ENCODE peak calls at places on chromosomes 6 and 20, in eight cellular contexts. S, U, P, Q, N, E, G and D are unnamed samples.

GRCh38 chr6:46684771-46685170 is 2.9 kb upstream of the TDRD6 start:
- DNase-seq in N (no peak), G (no peak), E (no peak), P (no peak), S (peak), Q (no peak), U (no peak), D (peak)

GRCh38 chr6:39753745-39754084 is 28.5 kb upstream of the KIF6 start:
- DNase-seq in G (no peak), U (no peak), Q (no peak), E (no peak), S (no peak), P (no peak), N (no peak), D (no peak)

GRCh38 chr20:63688234-63689045 is 8.0 kb upstream of the TNFRSF6B start:
- DNase-seq in N (no peak), S (no peak), E (no peak), Q (no peak), G (no peak), P (no peak), U (no peak), D (no peak)

GRCh38 chr6:167337231-167337630 is 12.3 kb downstream of the TTLL2 start:
- DNase-seq in E (no peak), P (no peak), Q (no peak), N (no peak), U (no peak), S (no peak), G (no peak), D (no peak)

GRCh38 chr20:63915471-63915870 is 20.5 kb downstream of the DNAJC5 start:
- DNase-seq in U (no peak), E (no peak), G (no peak), P (no peak), Q (no peak), N (no peak), S (no peak), D (no peak)

GRCh38 chr6:15265787-15266186 is 19.9 kb downstream of the JARID2 start:
- DNase-seq in E (no peak), N (no peak), U (no peak), P (no peak), Q (no peak), S (no peak), G (no peak), D (no peak)

GRCh38 chr6:5525209-5525608 is 263.9 kb downstream of the FARS2 start:
- DNase-seq in G (peak), P (no peak), Q (no peak), N (no peak), S (peak), U (no peak), E (no peak), D (peak)

GRCh38 chr20:48733296-48733790 is 94.5 kb downstream of the PREX1 start:
- DNase-seq in E (no peak), P (no peak), S (no peak), N (no peak), U (no peak), Q (no peak), G (no peak), D (no peak)

GRCh38 chr20:63702036-63702665 is 5.6 kb downstream of the ARFRP1 start:
- DNase-seq in G (no peak), N (no peak), S (no peak), P (no peak), E (no peak), U (peak), Q (peak), D (no peak)

GRCh38 chr6:144500886-144501285 is 215.8 kb downstream of the UTRN start:
- DNase-seq in S (no peak), N (no peak), Q (no peak), G (no peak), P (no peak), E (no peak), U (no peak), D (no peak)

GRCh38 chr6:111715321-111715720 is 109.6 kb upstream of the TRAF3IP2 start:
- DNase-seq in Q (no peak), N (no peak), E (no peak), S (no peak), G (no peak), U (no peak), P (no peak), D (no peak)

GRCh38 chr6:3367630-3368029 is 89.2 kb downstream of the SLC22A23 start:
- DNase-seq in S (no peak), Q (no peak), G (no peak), E (no peak), N (no peak), U (no peak), P (no peak), D (no peak)

GRCh38 chr6:159929819-159930218 is 39.0 kb downstream of the MAS1 start:
- DNase-seq in N (no peak), U (no peak), Q (no peak), G (no peak), P (no peak), S (peak), E (peak), D (no peak)

GRCh38 chr6:8194499-8194898 is 92.2 kb upstream of the EEF1E1 start:
- DNase-seq in S (no peak), E (no peak), G (no peak), U (no peak), Q (no peak), P (no peak), N (peak), D (no peak)

GRCh38 chr6:125020385-125020784 is 58.1 kb downstream of the RNF217 start:
- DNase-seq in G (peak), P (no peak), S (no peak), E (no peak), U (no peak), Q (no peak), N (no peak), D (no peak)

GRCh38 chr6:25756382-25757354 is 2.1 kb downstream of the SLC17A4 start:
- DNase-seq in N (no peak), E (no peak), G (no peak), Q (no peak), P (no peak), S (no peak), U (no peak), D (no peak)

GRCh38 chr6:27433714-27434113 is 39.2 kb downstream of the ZNF184 start:
- DNase-seq in G (no peak), N (no peak), E (no peak), Q (no peak), P (no peak), S (no peak), U (no peak), D (no peak)

GRCh38 chr6:138857792-138858191 is 61.9 kb downstream of the ECT2L start:
- DNase-seq in S (no peak), Q (no peak), N (no peak), U (no peak), P (no peak), G (no peak), E (no peak), D (no peak)

GRCh38 chr20:4230651-4231050 is 215.3 kb upstream of the RNF24 start:
- DNase-seq in U (no peak), Q (no peak), E (no peak), G (no peak), P (no peak), N (peak), S (peak), D (no peak)

GRCh38 chr6:20806669-20807068 is 272.4 kb downstream of the CDKAL1 start:
- DNase-seq in S (no peak), Q (no peak), P (no peak), E (no peak), U (no peak), G (no peak), N (no peak), D (no peak)

GRCh38 chr6:104597541-104598050 is 262.1 kb downstream of the HACE1 start:
- DNase-seq in U (no peak), P (no peak), Q (no peak), E (no peak), G (no peak), N (no peak), S (peak), D (peak)

GRCh38 chr6:149033454-149034241 is 283.9 kb upstream of the TAB2 start:
- DNase-seq in S (no peak), E (no peak), G (no peak), P (no peak), Q (no peak), N (no peak), U (no peak), D (no peak)

GRCh38 chr20:12207875-12208274 is 290.2 kb downstream of the BTBD3 start:
- DNase-seq in N (peak), U (peak), E (peak), P (no peak), G (no peak), S (peak), Q (peak), D (no peak)
- TF ChIP-seq CTCF in N (peak), U (peak), E (peak), P (no peak), G (peak), S (peak), Q (peak), D (peak)

GRCh38 chr6:96626749-96627353 is 63.9 kb downstream of the FHL5 start:
- DNase-seq in E (no peak), U (peak), N (peak), Q (no peak), S (peak), G (no peak), P (no peak), D (peak)
- TF ChIP-seq CTCF in E (no peak), U (peak), N (peak), Q (peak), S (peak), G (peak), P (peak), D (peak)

DNA sequence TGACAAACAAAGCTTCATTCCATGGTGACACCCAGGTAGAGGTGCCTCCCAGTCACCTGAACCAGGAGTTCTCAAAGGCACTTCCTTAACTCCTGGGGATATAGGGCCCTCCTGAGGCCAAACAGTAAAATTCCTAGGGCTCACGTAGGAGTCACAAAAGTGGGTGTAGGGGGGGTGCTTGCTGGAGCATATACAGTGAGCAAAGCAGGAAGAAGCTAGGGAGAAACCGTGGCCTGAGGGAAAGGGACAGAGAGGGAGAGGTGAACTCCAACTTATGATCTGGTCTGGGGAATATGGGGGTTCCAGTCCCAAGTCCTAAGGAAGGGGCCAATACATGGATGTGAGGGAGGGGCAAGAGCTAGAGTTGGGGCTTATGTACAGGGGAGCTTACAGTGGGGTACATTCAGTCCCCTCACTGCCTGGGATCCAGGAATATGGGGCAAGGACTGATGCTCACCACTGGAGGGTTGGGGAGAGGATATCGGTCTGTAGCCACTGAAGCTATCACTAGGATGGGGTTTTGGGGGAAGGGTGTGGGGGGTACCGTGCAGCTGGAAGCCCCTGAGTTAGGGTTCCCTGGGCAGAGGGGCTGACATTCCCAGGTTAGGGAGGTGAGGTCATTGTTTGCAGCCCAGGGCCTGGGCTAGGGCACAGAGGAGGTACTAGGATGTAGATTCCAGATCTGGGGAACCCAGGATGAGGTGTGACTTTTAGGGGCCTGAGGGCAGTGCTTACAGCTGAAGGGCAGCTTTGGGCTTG is 950 bp downstream of the PEDS1 start:
- DNase-seq in N (no peak), S (peak), P (no peak), U (no peak), G (no peak), Q (no peak), E (peak), D (no peak)
- TF ChIP-seq CTCF in N (peak), S (peak), P (no peak), U (peak), G (no peak), Q (no peak), E (no peak), D (no peak)

GRCh38 chr20:25294459-25295385 is 46.8 kb downstream of the PYGB start:
- DNase-seq in P (peak), Q (peak), U (peak), E (peak), N (peak), G (no peak), S (peak), D (no peak)
- TF ChIP-seq CTCF in P (peak), Q (peak), U (peak), E (peak), N (peak), G (peak), S (peak), D (peak)

GRCh38 chr20:17683218-17684076 is 1.4 kb upstream of the RRBP1 start:
- DNase-seq in Q (no peak), P (no peak), E (no peak), N (no peak), S (no peak), G (no peak), U (no peak), D (no peak)

GRCh38 chr20:17685168-17685567 is 3.1 kb upstream of the RRBP1 start:
- DNase-seq in N (no peak), U (no peak), Q (peak), E (peak), P (no peak), G (no peak), S (peak), D (no peak)

GRCh38 chr20:17682889-17683198 is 802 bp upstream of the RRBP1 start:
- DNase-seq in P (no peak), S (no peak), Q (no peak), U (no peak), E (no peak), N (no peak), G (no peak), D (no peak)

GRCh38 chr20:17682103-17682888 is at the start of gene RRBP1:
- DNase-seq in N (peak), S (peak), E (peak), Q (peak), P (peak), G (peak), U (peak), D (peak)

GRCh38 chr20:17684077-17684888 is 2.2 kb upstream of the RRBP1 start:
- DNase-seq in P (no peak), Q (peak), N (no peak), E (peak), S (no peak), G (no peak), U (no peak), D (no peak)
- TF ChIP-seq CTCF in P (no peak), Q (no peak), N (no peak), E (no peak), S (no peak), G (no peak), U (no peak), D (no peak)

DNA sequence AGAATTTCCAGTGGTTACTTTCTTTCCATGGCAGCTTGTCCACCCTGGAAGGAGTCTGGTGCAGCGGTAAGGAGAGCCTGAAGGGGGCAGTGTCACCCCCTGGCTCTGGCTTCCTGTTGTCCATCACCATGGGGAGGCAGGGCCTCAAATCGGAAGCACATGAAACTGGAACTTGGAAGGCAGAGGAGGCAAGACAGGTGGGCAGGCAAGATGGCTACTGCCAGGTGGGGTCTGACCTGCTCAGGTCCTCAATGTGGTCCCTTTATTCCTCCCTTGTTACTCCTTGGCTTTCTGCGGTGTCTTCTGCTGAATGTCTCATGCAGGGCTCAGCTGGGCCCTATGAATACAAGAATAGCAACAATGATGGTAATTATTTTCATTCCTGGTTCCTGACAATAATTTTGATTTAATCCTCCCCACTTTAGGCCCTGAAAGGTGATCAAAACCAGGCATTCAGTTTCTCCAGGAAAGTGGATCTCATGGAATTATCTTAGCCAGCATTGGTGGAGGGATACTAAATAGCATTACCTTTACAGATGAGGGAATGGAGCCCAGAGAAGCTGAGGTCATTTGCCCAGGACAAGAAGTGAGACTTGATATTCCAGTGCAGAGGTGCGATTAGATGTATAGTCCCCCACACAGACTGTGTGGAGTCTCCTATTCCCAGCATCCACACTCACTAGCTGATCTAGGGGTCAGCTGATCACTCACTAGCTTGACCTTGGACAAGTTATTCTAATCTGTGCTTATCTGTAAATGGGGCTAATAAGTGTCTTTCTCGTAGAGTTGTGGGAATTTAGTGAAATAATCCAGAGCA is 17.6 kb upstream of the SNAI1 start:
- DNase-seq in N (peak), G (no peak), P (no peak), S (peak), E (peak), Q (peak), U (peak), D (no peak)
- TF ChIP-seq CTCF in N (peak), G (peak), P (peak), S (peak), E (peak), Q (peak), U (peak), D (peak)

DNA sequence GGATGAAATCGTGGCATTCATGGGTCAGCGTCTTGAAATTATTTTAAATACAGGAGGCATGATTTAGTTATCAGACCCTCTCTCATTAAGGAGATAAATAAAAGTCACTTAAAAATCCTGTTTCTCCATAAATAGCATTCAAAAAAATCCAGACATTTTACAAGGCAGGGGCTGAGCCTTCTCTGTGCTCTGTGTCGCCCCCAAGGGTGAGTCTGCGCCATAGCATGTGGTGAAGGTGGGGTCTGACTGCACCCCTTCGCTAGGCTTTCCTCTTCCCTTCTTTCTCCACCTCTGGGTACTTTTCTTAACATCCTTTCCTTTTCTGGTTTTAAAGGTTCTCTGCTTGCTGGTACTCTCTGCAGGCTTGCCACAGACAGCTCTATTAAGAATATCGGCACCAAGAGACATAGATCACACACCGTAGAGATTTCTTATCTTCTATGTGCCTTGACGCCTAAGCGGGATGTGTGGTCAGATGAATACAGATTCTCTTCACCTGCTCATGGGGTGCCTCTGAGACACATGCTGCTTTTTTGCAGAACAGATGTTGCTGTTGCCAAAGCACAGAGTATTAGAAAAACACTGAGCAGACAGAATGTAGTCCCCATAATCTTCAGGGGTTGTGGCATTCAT is 20.1 kb upstream of the FAM209A start:
- DNase-seq in Q (no peak), G (no peak), U (peak), P (no peak), S (no peak), E (no peak), N (peak), D (no peak)
- TF ChIP-seq CTCF in Q (peak), G (peak), U (peak), P (peak), S (peak), E (no peak), N (peak), D (peak)

DNA sequence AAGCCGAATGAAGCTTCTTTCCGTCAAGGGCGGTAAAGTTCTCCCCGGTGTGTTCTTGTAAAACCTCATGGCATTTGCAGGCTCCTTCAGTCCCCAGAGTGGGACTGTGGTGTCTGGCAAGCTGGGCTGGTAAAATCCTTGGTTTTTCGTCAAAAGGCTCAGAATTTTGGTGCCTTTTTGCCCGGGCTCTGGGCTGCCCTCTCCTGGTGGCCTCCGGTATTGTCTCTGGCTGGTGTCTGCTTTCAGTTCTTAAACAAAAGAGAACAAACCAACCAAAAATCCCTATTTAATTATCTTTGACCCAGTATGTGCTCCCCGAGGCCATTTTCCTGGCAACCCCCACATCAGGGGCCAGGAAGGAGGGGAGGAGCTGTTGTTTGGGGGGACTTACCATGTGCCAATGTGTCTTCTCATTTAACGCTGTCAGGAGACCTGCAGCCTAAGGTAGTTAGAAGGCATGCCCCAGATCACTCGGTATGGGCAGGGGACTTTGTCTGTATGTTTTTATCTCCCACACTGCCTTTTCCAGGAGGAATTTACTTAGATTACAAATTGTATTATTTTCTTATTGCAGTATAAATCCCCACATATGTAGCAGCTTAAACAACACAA is 11.1 kb downstream of the CDH4 start:
- DNase-seq in U (peak), S (peak), Q (no peak), G (no peak), E (peak), P (no peak), N (peak), D (no peak)
- TF ChIP-seq CTCF in U (peak), S (peak), Q (peak), G (peak), E (peak), P (peak), N (peak), D (peak)

GRCh38 chr20:20085071-20085470 is 32.7 kb downstream of the CFAP61 start:
- DNase-seq in E (no peak), P (no peak), U (no peak), G (no peak), N (no peak), S (no peak), Q (no peak), D (no peak)

GRCh38 chr20:20079102-20079784 is 26.9 kb downstream of the CFAP61 start:
- DNase-seq in G (no peak), P (no peak), S (no peak), Q (no peak), U (no peak), N (no peak), E (peak), D (no peak)

GRCh38 chr20:20084296-20084752 is 32.0 kb downstream of the CFAP61 start:
- DNase-seq in Q (no peak), N (no peak), U (no peak), P (no peak), S (no peak), E (no peak), G (no peak), D (no peak)

GRCh38 chr20:20085812-20086211 is 33.5 kb downstream of the CFAP61 start:
- DNase-seq in Q (no peak), E (no peak), U (no peak), G (no peak), N (no peak), S (peak), P (no peak), D (no peak)

DNA sequence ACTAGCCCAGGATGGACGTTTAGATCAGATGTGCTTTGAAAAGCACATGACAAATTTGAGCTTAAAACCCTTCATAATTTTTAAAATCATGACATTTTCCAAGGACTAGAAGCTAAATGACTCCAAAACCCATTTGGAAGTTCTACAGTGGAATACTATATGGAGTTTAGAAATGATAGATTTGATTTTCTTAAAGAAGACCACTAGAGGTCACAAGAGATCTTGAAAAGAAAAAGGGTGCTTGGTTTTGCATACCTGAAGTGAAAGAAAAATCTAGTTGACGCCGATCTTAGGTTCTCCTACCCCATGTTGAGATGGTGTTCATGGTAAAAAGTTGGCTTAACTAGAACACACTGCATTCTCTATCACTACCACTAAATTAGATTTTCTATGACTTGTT is 31.5 kb downstream of the CFAP61 start:
- DNase-seq in U (peak), S (peak), E (no peak), Q (no peak), G (peak), P (no peak), N (peak), D (no peak)
- TF ChIP-seq CTCF in U (peak), S (peak), E (no peak), Q (peak), G (peak), P (peak), N (peak), D (peak)